ENCODE peak calls at places on chromosomes 16 and 17, in five cellular contexts. I, J, S, Z and L are unnamed samples.

GRCh38 chr17:70365098-70365583 is 195.8 kb downstream of the KCNJ2 start:
- DNase-seq in I (no peak), J (peak; percentile 15), Z (no peak), S (no peak), L (no peak)

GRCh38 chr17:29068828-29069227 is 25.9 kb downstream of the PIPOX start:
- DNase-seq in J (no peak), Z (no peak), I (no peak), S (no peak), L (no peak)

GRCh38 chr16:24973771-24974461 is 41.3 kb downstream of the ARHGAP17 start:
- DNase-seq in Z (peak; percentile 38), J (no peak), S (no peak), I (peak; percentile 46), L (no peak)

GRCh38 chr17:57561072-57561861 is 183.8 kb downstream of the CCDC182 start:
- DNase-seq in I (no peak), S (no peak), Z (no peak), J (no peak), L (no peak)

GRCh38 chr17:44293509-44294226 is 14.7 kb upstream of the RUNDC3A start:
- DNase-seq in I (no peak), S (no peak), Z (no peak), J (no peak), L (peak; percentile 84)

GRCh38 chr17:59706900-59707181 is 389 bp downstream of the PTRH2 start:
- DNase-seq in Z (no peak), J (no peak), I (no peak), S (no peak), L (no peak)

GRCh38 chr16:19114359-19115147 is 789 bp downstream of the ITPRIPL2 start:
- DNase-seq in I (peak; percentile 83), Z (peak; percentile 71), J (peak; percentile 59), S (peak; percentile 41), L (no peak)

GRCh38 chr17:79777166-79777843 is 643 bp upstream of the CBX2 start:
- DNase-seq in S (peak; percentile 64), I (no peak), Z (no peak), J (no peak), L (no peak)

GRCh38 chr17:28599311-28600184 is 723 bp upstream of the SPAG5 start:
- DNase-seq in I (peak; percentile 91), J (peak; percentile 91), S (no peak), Z (peak; percentile 85), L (peak; percentile 87)

GRCh38 chr16:73040136-73040535 is 7.8 kb downstream of the ZFHX3 start:
- DNase-seq in S (no peak), J (no peak), Z (no peak), I (no peak), L (no peak)

GRCh38 chr16:14050297-14051027 is 20.7 kb upstream of the MRTFB start:
- DNase-seq in J (no peak), I (peak; percentile 46), Z (peak; percentile 24), S (no peak), L (no peak)

GRCh38 chr17:29559640-29560039 is 7.2 kb downstream of the ABHD15 start:
- DNase-seq in S (no peak), J (no peak), I (no peak), Z (no peak), L (no peak)

GRCh38 chr16:64952177-64952576 is 169.7 kb downstream of the CDH11 start:
- DNase-seq in Z (no peak), J (peak; percentile 61), I (no peak), S (no peak), L (no peak)

GRCh38 chr17:27596106-27596505 is 34.9 kb upstream of the LGALS9 start:
- DNase-seq in Z (no peak), J (no peak), S (no peak), I (no peak), L (no peak)

GRCh38 chr16:72952404-72953301 is 95.3 kb downstream of the ZFHX3 start:
- DNase-seq in I (no peak), S (no peak), Z (no peak), J (peak; percentile 26), L (no peak)

GRCh38 chr17:5485270-5486205 is at the start of gene DERL2:
- DNase-seq in J (no peak), S (no peak), Z (no peak), I (no peak), L (peak; percentile 11)

GRCh38 chr17:80631142-80632045 is 86.8 kb downstream of the RPTOR start:
- DNase-seq in Z (no peak), J (no peak), S (no peak), I (peak; percentile 39), L (no peak)

GRCh38 chr16:87254271-87254670 is 62.9 kb downstream of the C16orf95 start:
- DNase-seq in J (no peak), Z (peak; percentile 18), I (no peak), S (no peak), L (no peak)

GRCh38 chr16:13995194-13995593 is 75.2 kb downstream of the ERCC4 start:
- DNase-seq in J (no peak), S (no peak), Z (no peak), I (no peak), L (no peak)

GRCh38 chr17:4509402-4509801 is 10.7 kb downstream of the SPNS2 start:
- DNase-seq in I (no peak), J (no peak), Z (peak; percentile 89), S (no peak), L (peak; percentile 19)

GRCh38 chr16:15553313-15554088 is 89.5 kb downstream of the MARF1 start:
- DNase-seq in Z (no peak), J (peak; percentile 14), I (no peak), S (no peak), L (no peak)

GRCh38 chr16:89257757-89258465 is 40.4 kb downstream of the ZNF778 start:
- DNase-seq in S (no peak), J (no peak), I (no peak), Z (no peak), L (no peak)
- TF ChIP-seq CTCF in S (no peak), J (no peak), I (no peak), Z (no peak), L (no peak)

GRCh38 chr16:27925612-27926011 is 137.9 kb downstream of the GSG1L start:
- DNase-seq in Z (no peak), S (no peak), J (no peak), I (peak; percentile 60), L (no peak)
- TF ChIP-seq CTCF in Z (no peak), S (no peak), J (no peak), I (no peak), L (no peak)

GRCh38 chr17:42118545-42118944 is 2.6 kb downstream of the KAT2A start:
- DNase-seq in I (no peak), J (no peak), Z (no peak), S (no peak), L (peak; percentile 41)
- TF ChIP-seq CTCF in I (no peak), J (peak; percentile 64), Z (peak; percentile 26), S (peak; percentile 47), L (peak; percentile 53)

GRCh38 chr17:45302649-45303173 is 14.1 kb downstream of the MAP3K14 start:
- DNase-seq in S (no peak), Z (no peak), J (peak; percentile 65), I (no peak), L (peak; percentile 77)
- TF ChIP-seq CTCF in S (no peak), Z (no peak), J (no peak), I (no peak), L (no peak)